ENCODE peak calls at places on chromosomes 16 and 17, in six cellular contexts. One of them, this sample, is unnamed.

GRCh38 chr17:42850964-42851363 is at the start of gene AOC3:
- DNase-seq in NCI-H1436: no peak
- DNase-seq in ELF-1: no peak
- DNase-seq in T-helper 17 cell: no peak
- DNase-seq in activated T-helper 9 cell treated with anti-CD3 and anti-CD28 coated beads, Interleukin-2, amount 50 U/mL, for 16 hours: no peak
- DNase-seq in stimulated activated CD8-positive, alpha-beta memory T cell treated with anti-CD3 and anti-CD28 coated beads, Interleukin-12 subunit alpha, Interleukin-12 subunit beta, amount 100 ng/mL, for 4 hours: no peak
- DNase-seq in this sample: no peak

GRCh38 chr17:74746376-74746775 is 2.1 kb upstream of the NHERF1 start:
- DNase-seq in NCI-H1436: no peak
- DNase-seq in ELF-1: peak
- DNase-seq in T-helper 17 cell: no peak
- DNase-seq in activated T-helper 9 cell treated with anti-CD3 and anti-CD28 coated beads, Interleukin-2, amount 50 U/mL, for 16 hours: no peak
- DNase-seq in stimulated activated CD8-positive, alpha-beta memory T cell treated with anti-CD3 and anti-CD28 coated beads, Interleukin-12 subunit alpha, Interleukin-12 subunit beta, amount 100 ng/mL, for 4 hours: no peak
- DNase-seq in this sample: no peak

GRCh38 chr17:73838815-73839214 is 194.6 kb upstream of the SDK2 start:
- DNase-seq in NCI-H1436: no peak
- DNase-seq in ELF-1: no peak
- DNase-seq in T-helper 17 cell: no peak
- DNase-seq in activated T-helper 9 cell treated with anti-CD3 and anti-CD28 coated beads, Interleukin-2, amount 50 U/mL, for 16 hours: no peak
- DNase-seq in stimulated activated CD8-positive, alpha-beta memory T cell treated with anti-CD3 and anti-CD28 coated beads, Interleukin-12 subunit alpha, Interleukin-12 subunit beta, amount 100 ng/mL, for 4 hours: no peak
- DNase-seq in this sample: no peak

GRCh38 chr16:66289051-66289680 is 77.3 kb upstream of the CDH5 start:
- DNase-seq in NCI-H1436: no peak
- DNase-seq in ELF-1: no peak
- DNase-seq in T-helper 17 cell: no peak
- DNase-seq in activated T-helper 9 cell treated with anti-CD3 and anti-CD28 coated beads, Interleukin-2, amount 50 U/mL, for 16 hours: no peak
- DNase-seq in stimulated activated CD8-positive, alpha-beta memory T cell treated with anti-CD3 and anti-CD28 coated beads, Interleukin-12 subunit alpha, Interleukin-12 subunit beta, amount 100 ng/mL, for 4 hours: no peak
- DNase-seq in this sample: no peak

GRCh38 chr17:40038882-40039513 is 15.2 kb downstream of the MED24 start:
- DNase-seq in NCI-H1436: no peak
- DNase-seq in ELF-1: peak
- DNase-seq in T-helper 17 cell: no peak
- DNase-seq in activated T-helper 9 cell treated with anti-CD3 and anti-CD28 coated beads, Interleukin-2, amount 50 U/mL, for 16 hours: no peak
- DNase-seq in stimulated activated CD8-positive, alpha-beta memory T cell treated with anti-CD3 and anti-CD28 coated beads, Interleukin-12 subunit alpha, Interleukin-12 subunit beta, amount 100 ng/mL, for 4 hours: no peak
- DNase-seq in this sample: no peak

GRCh38 chr17:16258916-16259315 is 41.9 kb downstream of the PIGL start:
- DNase-seq in NCI-H1436: no peak
- DNase-seq in ELF-1: no peak
- DNase-seq in T-helper 17 cell: no peak
- DNase-seq in activated T-helper 9 cell treated with anti-CD3 and anti-CD28 coated beads, Interleukin-2, amount 50 U/mL, for 16 hours: no peak
- DNase-seq in stimulated activated CD8-positive, alpha-beta memory T cell treated with anti-CD3 and anti-CD28 coated beads, Interleukin-12 subunit alpha, Interleukin-12 subunit beta, amount 100 ng/mL, for 4 hours: no peak
- DNase-seq in this sample: no peak

GRCh38 chr17:50033316-50033715 is 22.6 kb upstream of the ITGA3 start:
- DNase-seq in NCI-H1436: no peak
- DNase-seq in ELF-1: no peak
- DNase-seq in T-helper 17 cell: no peak
- DNase-seq in activated T-helper 9 cell treated with anti-CD3 and anti-CD28 coated beads, Interleukin-2, amount 50 U/mL, for 16 hours: no peak
- DNase-seq in stimulated activated CD8-positive, alpha-beta memory T cell treated with anti-CD3 and anti-CD28 coated beads, Interleukin-12 subunit alpha, Interleukin-12 subunit beta, amount 100 ng/mL, for 4 hours: no peak
- DNase-seq in this sample: no peak

GRCh38 chr16:1299012-1299867 is 10.2 kb upstream of the UBE2I start:
- DNase-seq in NCI-H1436: no peak
- DNase-seq in ELF-1: no peak
- DNase-seq in T-helper 17 cell: no peak
- DNase-seq in activated T-helper 9 cell treated with anti-CD3 and anti-CD28 coated beads, Interleukin-2, amount 50 U/mL, for 16 hours: no peak
- DNase-seq in stimulated activated CD8-positive, alpha-beta memory T cell treated with anti-CD3 and anti-CD28 coated beads, Interleukin-12 subunit alpha, Interleukin-12 subunit beta, amount 100 ng/mL, for 4 hours: no peak
- DNase-seq in this sample: no peak

GRCh38 chr17:81067331-81067730 is 32.4 kb downstream of the BAIAP2 start:
- DNase-seq in NCI-H1436: no peak
- DNase-seq in ELF-1: peak
- DNase-seq in T-helper 17 cell: no peak
- DNase-seq in activated T-helper 9 cell treated with anti-CD3 and anti-CD28 coated beads, Interleukin-2, amount 50 U/mL, for 16 hours: no peak
- DNase-seq in stimulated activated CD8-positive, alpha-beta memory T cell treated with anti-CD3 and anti-CD28 coated beads, Interleukin-12 subunit alpha, Interleukin-12 subunit beta, amount 100 ng/mL, for 4 hours: no peak
- DNase-seq in this sample: no peak

GRCh38 chr16:81403208-81403600 is 41.4 kb upstream of the CMIP start:
- DNase-seq in NCI-H1436: no peak
- DNase-seq in ELF-1: no peak
- DNase-seq in T-helper 17 cell: no peak
- DNase-seq in activated T-helper 9 cell treated with anti-CD3 and anti-CD28 coated beads, Interleukin-2, amount 50 U/mL, for 16 hours: no peak
- DNase-seq in stimulated activated CD8-positive, alpha-beta memory T cell treated with anti-CD3 and anti-CD28 coated beads, Interleukin-12 subunit alpha, Interleukin-12 subunit beta, amount 100 ng/mL, for 4 hours: no peak
- DNase-seq in this sample: no peak

GRCh38 chr16:27822529-27823437 is 240.7 kb downstream of the GSG1L start:
- DNase-seq in NCI-H1436: peak
- DNase-seq in ELF-1: no peak
- DNase-seq in T-helper 17 cell: no peak
- DNase-seq in activated T-helper 9 cell treated with anti-CD3 and anti-CD28 coated beads, Interleukin-2, amount 50 U/mL, for 16 hours: no peak
- DNase-seq in stimulated activated CD8-positive, alpha-beta memory T cell treated with anti-CD3 and anti-CD28 coated beads, Interleukin-12 subunit alpha, Interleukin-12 subunit beta, amount 100 ng/mL, for 4 hours: no peak
- DNase-seq in this sample: peak

GRCh38 chr16:79716645-79717323 is 116.2 kb upstream of the MAF start:
- DNase-seq in NCI-H1436: no peak
- DNase-seq in ELF-1: no peak
- DNase-seq in T-helper 17 cell: no peak
- DNase-seq in activated T-helper 9 cell treated with anti-CD3 and anti-CD28 coated beads, Interleukin-2, amount 50 U/mL, for 16 hours: no peak
- DNase-seq in stimulated activated CD8-positive, alpha-beta memory T cell treated with anti-CD3 and anti-CD28 coated beads, Interleukin-12 subunit alpha, Interleukin-12 subunit beta, amount 100 ng/mL, for 4 hours: no peak
- DNase-seq in this sample: no peak

GRCh38 chr17:15457723-15458094 is 9.7 kb downstream of the CDRT4 start:
- DNase-seq in NCI-H1436: no peak
- DNase-seq in ELF-1: no peak
- DNase-seq in T-helper 17 cell: no peak
- DNase-seq in activated T-helper 9 cell treated with anti-CD3 and anti-CD28 coated beads, Interleukin-2, amount 50 U/mL, for 16 hours: no peak
- DNase-seq in stimulated activated CD8-positive, alpha-beta memory T cell treated with anti-CD3 and anti-CD28 coated beads, Interleukin-12 subunit alpha, Interleukin-12 subunit beta, amount 100 ng/mL, for 4 hours: no peak
- DNase-seq in this sample: no peak

GRCh38 chr16:15757630-15758251 is 99.1 kb downstream of the MYH11 start:
- DNase-seq in NCI-H1436: no peak
- DNase-seq in ELF-1: no peak
- DNase-seq in T-helper 17 cell: no peak
- DNase-seq in activated T-helper 9 cell treated with anti-CD3 and anti-CD28 coated beads, Interleukin-2, amount 50 U/mL, for 16 hours: no peak
- DNase-seq in stimulated activated CD8-positive, alpha-beta memory T cell treated with anti-CD3 and anti-CD28 coated beads, Interleukin-12 subunit alpha, Interleukin-12 subunit beta, amount 100 ng/mL, for 4 hours: no peak
- DNase-seq in this sample: no peak

GRCh38 chr16:21301168-21301894 is 23.2 kb upstream of the CRYM start:
- DNase-seq in NCI-H1436: peak
- DNase-seq in ELF-1: peak
- DNase-seq in T-helper 17 cell: peak
- DNase-seq in activated T-helper 9 cell treated with anti-CD3 and anti-CD28 coated beads, Interleukin-2, amount 50 U/mL, for 16 hours: peak
- DNase-seq in stimulated activated CD8-positive, alpha-beta memory T cell treated with anti-CD3 and anti-CD28 coated beads, Interleukin-12 subunit alpha, Interleukin-12 subunit beta, amount 100 ng/mL, for 4 hours: peak
- DNase-seq in this sample: no peak

GRCh38 chr16:49021136-49021535 is 260.5 kb downstream of the CBLN1 start:
- DNase-seq in NCI-H1436: no peak
- DNase-seq in ELF-1: no peak
- DNase-seq in T-helper 17 cell: no peak
- DNase-seq in activated T-helper 9 cell treated with anti-CD3 and anti-CD28 coated beads, Interleukin-2, amount 50 U/mL, for 16 hours: no peak
- DNase-seq in stimulated activated CD8-positive, alpha-beta memory T cell treated with anti-CD3 and anti-CD28 coated beads, Interleukin-12 subunit alpha, Interleukin-12 subunit beta, amount 100 ng/mL, for 4 hours: no peak
- DNase-seq in this sample: no peak

GRCh38 chr16:55408656-55409055 is 70.3 kb upstream of the MMP2 start:
- DNase-seq in NCI-H1436: no peak
- DNase-seq in ELF-1: no peak
- DNase-seq in T-helper 17 cell: no peak
- DNase-seq in activated T-helper 9 cell treated with anti-CD3 and anti-CD28 coated beads, Interleukin-2, amount 50 U/mL, for 16 hours: no peak
- DNase-seq in stimulated activated CD8-positive, alpha-beta memory T cell treated with anti-CD3 and anti-CD28 coated beads, Interleukin-12 subunit alpha, Interleukin-12 subunit beta, amount 100 ng/mL, for 4 hours: no peak
- DNase-seq in this sample: no peak

GRCh38 chr16:49189286-49189685 is 92.4 kb downstream of the CBLN1 start:
- DNase-seq in NCI-H1436: no peak
- DNase-seq in ELF-1: no peak
- DNase-seq in T-helper 17 cell: no peak
- DNase-seq in activated T-helper 9 cell treated with anti-CD3 and anti-CD28 coated beads, Interleukin-2, amount 50 U/mL, for 16 hours: no peak
- DNase-seq in stimulated activated CD8-positive, alpha-beta memory T cell treated with anti-CD3 and anti-CD28 coated beads, Interleukin-12 subunit alpha, Interleukin-12 subunit beta, amount 100 ng/mL, for 4 hours: no peak
- DNase-seq in this sample: no peak

GRCh38 chr17:45231481-45232116 is 9.9 kb downstream of the FMNL1 start:
- DNase-seq in NCI-H1436: no peak
- DNase-seq in ELF-1: peak
- DNase-seq in T-helper 17 cell: no peak
- DNase-seq in activated T-helper 9 cell treated with anti-CD3 and anti-CD28 coated beads, Interleukin-2, amount 50 U/mL, for 16 hours: no peak
- DNase-seq in stimulated activated CD8-positive, alpha-beta memory T cell treated with anti-CD3 and anti-CD28 coated beads, Interleukin-12 subunit alpha, Interleukin-12 subunit beta, amount 100 ng/mL, for 4 hours: no peak
- DNase-seq in this sample: no peak

GRCh38 chr16:2771496-2772402 is 5.3 kb downstream of the ELOB start:
- DNase-seq in NCI-H1436: no peak
- DNase-seq in ELF-1: no peak
- DNase-seq in T-helper 17 cell: no peak
- DNase-seq in activated T-helper 9 cell treated with anti-CD3 and anti-CD28 coated beads, Interleukin-2, amount 50 U/mL, for 16 hours: no peak
- DNase-seq in stimulated activated CD8-positive, alpha-beta memory T cell treated with anti-CD3 and anti-CD28 coated beads, Interleukin-12 subunit alpha, Interleukin-12 subunit beta, amount 100 ng/mL, for 4 hours: no peak
- DNase-seq in this sample: no peak